ENCODE peak calls at places on chromosomes 12 and 14, in ten cellular contexts. One of them, this sample, is unnamed.

GRCh38 chr14:35362911-35363374 is 41.6 kb downstream of the NFKBIA start:
- DNase-seq in retinal pigment epithelial cell: no peak
- DNase-seq in bronchial epithelial cell: peak
- DNase-seq in psoas muscle: no peak
- DNase-seq in pancreas: no peak
- DNase-seq in mucosa of descending colon: no peak
- DNase-seq in neural progenitor cell: no peak
- DNase-seq in H9: no peak
- DNase-seq in fibroblast of the aortic adventitia: no peak
- DNase-seq in fibroblast of mammary gland: peak
- DNase-seq in this sample: no peak

GRCh38 chr12:117547209-117547608 is 185.8 kb upstream of the NOS1 start:
- DNase-seq in retinal pigment epithelial cell: no peak
- DNase-seq in psoas muscle: no peak
- DNase-seq in fibroblast of mammary gland: no peak
- DNase-seq in fibroblast of the aortic adventitia: no peak
- DNase-seq in mucosa of descending colon: no peak
- DNase-seq in H9: no peak
- DNase-seq in bronchial epithelial cell: no peak
- DNase-seq in pancreas: no peak
- DNase-seq in neural progenitor cell: no peak
- DNase-seq in this sample: no peak

GRCh38 chr12:71870409-71870808 is 30.9 kb downstream of the TBC1D15 start:
- DNase-seq in neural progenitor cell: no peak
- DNase-seq in fibroblast of the aortic adventitia: no peak
- DNase-seq in retinal pigment epithelial cell: no peak
- DNase-seq in H9: no peak
- DNase-seq in bronchial epithelial cell: no peak
- DNase-seq in psoas muscle: no peak
- DNase-seq in mucosa of descending colon: no peak
- DNase-seq in pancreas: no peak
- DNase-seq in fibroblast of mammary gland: peak
- DNase-seq in this sample: no peak

GRCh38 chr12:87320724-87321123 is 708.5 kb downstream of the C12orf50 start:
- DNase-seq in fibroblast of mammary gland: peak
- DNase-seq in retinal pigment epithelial cell: no peak
- DNase-seq in fibroblast of the aortic adventitia: peak
- DNase-seq in H9: no peak
- DNase-seq in pancreas: no peak
- DNase-seq in mucosa of descending colon: no peak
- DNase-seq in neural progenitor cell: no peak
- DNase-seq in bronchial epithelial cell: peak
- DNase-seq in psoas muscle: no peak
- DNase-seq in this sample: no peak

GRCh38 chr14:91105673-91106072 is 8.2 kb upstream of the DGLUCY start:
- DNase-seq in H9: no peak
- DNase-seq in neural progenitor cell: no peak
- DNase-seq in fibroblast of the aortic adventitia: no peak
- DNase-seq in fibroblast of mammary gland: no peak
- DNase-seq in mucosa of descending colon: no peak
- DNase-seq in retinal pigment epithelial cell: no peak
- DNase-seq in pancreas: no peak
- DNase-seq in bronchial epithelial cell: peak
- DNase-seq in psoas muscle: no peak
- DNase-seq in this sample: no peak

GRCh38 chr12:85644508-85644907 is 191.7 kb downstream of the RASSF9 start:
- DNase-seq in H9: no peak
- DNase-seq in fibroblast of the aortic adventitia: no peak
- DNase-seq in psoas muscle: no peak
- DNase-seq in mucosa of descending colon: no peak
- DNase-seq in pancreas: no peak
- DNase-seq in fibroblast of mammary gland: no peak
- DNase-seq in bronchial epithelial cell: no peak
- DNase-seq in retinal pigment epithelial cell: no peak
- DNase-seq in neural progenitor cell: no peak
- DNase-seq in this sample: no peak

GRCh38 chr14:104557766-104558165 is 21.8 kb upstream of the C14orf180 start:
- DNase-seq in mucosa of descending colon: no peak
- DNase-seq in pancreas: no peak
- DNase-seq in bronchial epithelial cell: no peak
- DNase-seq in H9: no peak
- DNase-seq in psoas muscle: no peak
- DNase-seq in fibroblast of the aortic adventitia: no peak
- DNase-seq in retinal pigment epithelial cell: no peak
- DNase-seq in fibroblast of mammary gland: no peak
- DNase-seq in neural progenitor cell: no peak
- DNase-seq in this sample: no peak

GRCh38 chr12:103279444-103279843 is 216.3 kb downstream of the C12orf42 start:
- DNase-seq in H9: no peak
- DNase-seq in fibroblast of mammary gland: no peak
- DNase-seq in bronchial epithelial cell: peak
- DNase-seq in mucosa of descending colon: no peak
- DNase-seq in pancreas: no peak
- DNase-seq in neural progenitor cell: no peak
- DNase-seq in retinal pigment epithelial cell: no peak
- DNase-seq in psoas muscle: no peak
- DNase-seq in fibroblast of the aortic adventitia: no peak
- DNase-seq in this sample: no peak

GRCh38 chr12:7929069-7929792 is 6.8 kb downstream of the SLC2A3 start:
- DNase-seq in retinal pigment epithelial cell: no peak
- DNase-seq in pancreas: no peak
- DNase-seq in fibroblast of the aortic adventitia: no peak
- DNase-seq in H9: no peak
- DNase-seq in neural progenitor cell: no peak
- DNase-seq in psoas muscle: no peak
- DNase-seq in mucosa of descending colon: no peak
- DNase-seq in fibroblast of mammary gland: no peak
- DNase-seq in bronchial epithelial cell: no peak
- DNase-seq in this sample: no peak

GRCh38 chr14:33754264-33754663 is 196.6 kb downstream of the EGLN3 start:
- DNase-seq in retinal pigment epithelial cell: no peak
- DNase-seq in fibroblast of mammary gland: peak
- DNase-seq in mucosa of descending colon: no peak
- DNase-seq in fibroblast of the aortic adventitia: peak
- DNase-seq in neural progenitor cell: no peak
- DNase-seq in bronchial epithelial cell: no peak
- DNase-seq in pancreas: no peak
- DNase-seq in H9: peak
- DNase-seq in psoas muscle: no peak
- DNase-seq in this sample: no peak

GRCh38 chr14:90815817-90816662 is at the start of gene TTC7B:
- DNase-seq in psoas muscle: peak
- DNase-seq in bronchial epithelial cell: no peak
- DNase-seq in fibroblast of the aortic adventitia: peak
- DNase-seq in retinal pigment epithelial cell: no peak
- DNase-seq in fibroblast of mammary gland: no peak
- DNase-seq in H9: peak
- DNase-seq in neural progenitor cell: peak
- DNase-seq in mucosa of descending colon: peak
- DNase-seq in pancreas: peak
- DNase-seq in this sample: no peak

GRCh38 chr14:91258021-91258618 is 13.6 kb upstream of the GPR68 start:
- DNase-seq in H9: no peak
- DNase-seq in bronchial epithelial cell: peak
- DNase-seq in fibroblast of the aortic adventitia: peak
- DNase-seq in psoas muscle: peak
- DNase-seq in retinal pigment epithelial cell: no peak
- DNase-seq in fibroblast of mammary gland: peak
- DNase-seq in neural progenitor cell: no peak
- DNase-seq in pancreas: no peak
- DNase-seq in mucosa of descending colon: no peak
- DNase-seq in this sample: no peak

GRCh38 chr12:88591343-88591742 is 11.1 kb upstream of the KITLG start:
- DNase-seq in fibroblast of the aortic adventitia: no peak
- DNase-seq in mucosa of descending colon: no peak
- DNase-seq in pancreas: no peak
- DNase-seq in fibroblast of mammary gland: peak
- DNase-seq in bronchial epithelial cell: no peak
- DNase-seq in psoas muscle: no peak
- DNase-seq in retinal pigment epithelial cell: no peak
- DNase-seq in H9: no peak
- DNase-seq in neural progenitor cell: no peak
- DNase-seq in this sample: no peak

GRCh38 chr12:68373836-68374314 is 41.7 kb upstream of the MDM1 start:
- DNase-seq in psoas muscle: no peak
- DNase-seq in neural progenitor cell: no peak
- DNase-seq in fibroblast of mammary gland: no peak
- DNase-seq in mucosa of descending colon: no peak
- DNase-seq in pancreas: no peak
- DNase-seq in retinal pigment epithelial cell: no peak
- DNase-seq in fibroblast of the aortic adventitia: no peak
- DNase-seq in H9: no peak
- DNase-seq in bronchial epithelial cell: no peak
- DNase-seq in this sample: no peak

DNA sequence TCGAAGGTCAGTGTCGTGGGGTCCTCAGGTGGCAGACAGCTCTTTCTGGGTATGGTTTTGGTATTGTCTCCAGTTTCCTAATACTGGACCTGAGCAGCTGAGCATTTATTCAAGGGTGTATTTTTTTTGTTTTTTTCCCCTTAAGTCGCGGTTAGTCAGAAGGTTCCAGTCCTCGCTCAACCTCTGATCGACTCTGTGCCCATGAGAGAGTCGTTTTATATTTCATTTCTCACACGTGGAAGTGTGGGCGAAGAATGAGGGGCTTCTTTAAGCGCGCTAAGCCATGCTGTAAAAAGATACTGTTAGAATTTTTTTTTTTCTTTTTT is 499 bp downstream of the MIPOL1 start:
- DNase-seq in fibroblast of the aortic adventitia: no peak
- DNase-seq in psoas muscle: no peak
- DNase-seq in retinal pigment epithelial cell: no peak
- DNase-seq in fibroblast of mammary gland: no peak
- DNase-seq in H9: no peak
- DNase-seq in bronchial epithelial cell: peak
- DNase-seq in pancreas: no peak
- DNase-seq in neural progenitor cell: no peak
- DNase-seq in mucosa of descending colon: no peak
- DNase-seq in this sample: no peak
- TF ChIP-seq CTCF in fibroblast of the aortic adventitia: no peak
- TF ChIP-seq CTCF in psoas muscle: no peak
- TF ChIP-seq CTCF in retinal pigment epithelial cell: no peak
- TF ChIP-seq CTCF in fibroblast of mammary gland: no peak
- TF ChIP-seq CTCF in H9: no peak
- TF ChIP-seq CTCF in bronchial epithelial cell: no peak
- TF ChIP-seq CTCF in pancreas: no peak
- TF ChIP-seq CTCF in neural progenitor cell: no peak
- TF ChIP-seq CTCF in mucosa of descending colon: no peak
- TF ChIP-seq CTCF in this sample: no peak

GRCh38 chr12:4145990-4146859 is 127.3 kb upstream of the CCND2 start:
- DNase-seq in pancreas: no peak
- DNase-seq in fibroblast of mammary gland: peak
- DNase-seq in mucosa of descending colon: no peak
- DNase-seq in H9: no peak
- DNase-seq in fibroblast of the aortic adventitia: no peak
- DNase-seq in psoas muscle: no peak
- DNase-seq in bronchial epithelial cell: no peak
- DNase-seq in retinal pigment epithelial cell: no peak
- DNase-seq in neural progenitor cell: no peak
- DNase-seq in this sample: no peak

GRCh38 chr12:4141344-4142270 is 132.0 kb upstream of the CCND2 start:
- DNase-seq in pancreas: no peak
- DNase-seq in fibroblast of the aortic adventitia: no peak
- DNase-seq in psoas muscle: no peak
- DNase-seq in mucosa of descending colon: no peak
- DNase-seq in fibroblast of mammary gland: peak
- DNase-seq in retinal pigment epithelial cell: no peak
- DNase-seq in H9: peak
- DNase-seq in neural progenitor cell: no peak
- DNase-seq in bronchial epithelial cell: no peak
- DNase-seq in this sample: no peak

GRCh38 chr12:4140607-4141301 is 132.8 kb upstream of the CCND2 start:
- DNase-seq in fibroblast of the aortic adventitia: no peak
- DNase-seq in mucosa of descending colon: no peak
- DNase-seq in retinal pigment epithelial cell: no peak
- DNase-seq in bronchial epithelial cell: no peak
- DNase-seq in psoas muscle: no peak
- DNase-seq in fibroblast of mammary gland: no peak
- DNase-seq in H9: peak
- DNase-seq in neural progenitor cell: no peak
- DNase-seq in pancreas: no peak
- DNase-seq in this sample: no peak

GRCh38 chr12:4144676-4145075 is 128.9 kb upstream of the CCND2 start:
- DNase-seq in mucosa of descending colon: no peak
- DNase-seq in bronchial epithelial cell: no peak
- DNase-seq in fibroblast of mammary gland: no peak
- DNase-seq in pancreas: no peak
- DNase-seq in neural progenitor cell: no peak
- DNase-seq in H9: no peak
- DNase-seq in psoas muscle: no peak
- DNase-seq in retinal pigment epithelial cell: no peak
- DNase-seq in fibroblast of the aortic adventitia: no peak
- DNase-seq in this sample: no peak

DNA sequence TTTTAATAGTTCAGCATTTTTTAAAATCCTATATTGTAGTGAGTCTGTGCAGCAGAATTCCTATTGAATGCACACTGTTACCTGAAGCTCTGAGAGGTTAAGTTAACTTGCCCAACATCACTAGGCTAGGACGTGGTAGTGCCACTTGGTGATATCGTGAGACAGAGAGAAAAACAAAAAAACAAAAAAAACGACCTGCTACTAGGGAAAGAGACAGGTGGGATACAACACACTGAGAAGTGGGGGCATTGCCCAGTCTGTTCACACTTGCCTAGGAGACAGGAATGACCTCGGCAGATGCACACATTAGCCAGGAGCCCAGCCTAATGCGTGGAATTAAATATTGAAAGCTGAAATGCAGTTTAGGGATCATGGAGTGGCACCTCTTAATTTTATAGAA is 129.7 kb upstream of the CCND2 start:
- DNase-seq in retinal pigment epithelial cell: no peak
- DNase-seq in fibroblast of the aortic adventitia: no peak
- DNase-seq in fibroblast of mammary gland: no peak
- DNase-seq in pancreas: no peak
- DNase-seq in H9: no peak
- DNase-seq in bronchial epithelial cell: no peak
- DNase-seq in mucosa of descending colon: no peak
- DNase-seq in neural progenitor cell: no peak
- DNase-seq in psoas muscle: no peak
- DNase-seq in this sample: no peak
- TF ChIP-seq CTCF in retinal pigment epithelial cell: no peak
- TF ChIP-seq CTCF in fibroblast of the aortic adventitia: no peak
- TF ChIP-seq CTCF in fibroblast of mammary gland: no peak
- TF ChIP-seq CTCF in pancreas: no peak
- TF ChIP-seq CTCF in H9: no peak
- TF ChIP-seq CTCF in bronchial epithelial cell: no peak
- TF ChIP-seq CTCF in mucosa of descending colon: no peak
- TF ChIP-seq CTCF in neural progenitor cell: no peak
- TF ChIP-seq CTCF in psoas muscle: no peak
- TF ChIP-seq CTCF in this sample: no peak

GRCh38 chr14:41766772-41767171 is 160.1 kb downstream of the LRFN5 start:
- DNase-seq in bronchial epithelial cell: no peak
- DNase-seq in mucosa of descending colon: no peak
- DNase-seq in fibroblast of the aortic adventitia: no peak
- DNase-seq in fibroblast of mammary gland: no peak
- DNase-seq in pancreas: no peak
- DNase-seq in retinal pigment epithelial cell: no peak
- DNase-seq in psoas muscle: no peak
- DNase-seq in H9: no peak
- DNase-seq in neural progenitor cell: no peak
- DNase-seq in this sample: no peak
- TF ChIP-seq CTCF in bronchial epithelial cell: no peak
- TF ChIP-seq CTCF in mucosa of descending colon: no peak
- TF ChIP-seq CTCF in fibroblast of the aortic adventitia: no peak
- TF ChIP-seq CTCF in fibroblast of mammary gland: no peak
- TF ChIP-seq CTCF in pancreas: no peak
- TF ChIP-seq CTCF in retinal pigment epithelial cell: no peak
- TF ChIP-seq CTCF in psoas muscle: no peak
- TF ChIP-seq CTCF in H9: no peak
- TF ChIP-seq CTCF in neural progenitor cell: no peak
- TF ChIP-seq CTCF in this sample: no peak

GRCh38 chr14:39417014-39417413 is 15.2 kb downstream of the FBXO33 start:
- DNase-seq in psoas muscle: no peak
- DNase-seq in fibroblast of mammary gland: peak
- DNase-seq in retinal pigment epithelial cell: no peak
- DNase-seq in pancreas: no peak
- DNase-seq in mucosa of descending colon: no peak
- DNase-seq in fibroblast of the aortic adventitia: peak
- DNase-seq in neural progenitor cell: no peak
- DNase-seq in bronchial epithelial cell: peak
- DNase-seq in H9: peak
- DNase-seq in this sample: no peak
- TF ChIP-seq CTCF in psoas muscle: no peak
- TF ChIP-seq CTCF in fibroblast of mammary gland: peak
- TF ChIP-seq CTCF in retinal pigment epithelial cell: peak
- TF ChIP-seq CTCF in pancreas: no peak
- TF ChIP-seq CTCF in mucosa of descending colon: no peak
- TF ChIP-seq CTCF in fibroblast of the aortic adventitia: peak
- TF ChIP-seq CTCF in neural progenitor cell: peak
- TF ChIP-seq CTCF in bronchial epithelial cell: peak
- TF ChIP-seq CTCF in H9: peak
- TF ChIP-seq CTCF in this sample: peak

This sample was measured in AG04449.